ENCODE peak calls at places on chromosomes 3 and 15, in nine cellular contexts. Q, N, D, V, I, J, P, Y and A are unnamed samples.

GRCh38 chr3:48684054-48684349 is 1.7 kb downstream of the NCKIPSD start:
- DNase-seq in Q (no peak), N (no peak), Y (peak), D (no peak), P (peak), V (no peak), J (no peak), I (no peak), A (no peak)

GRCh38 chr3:197031315-197032285 is 2.0 kb upstream of the MELTF start:
- DNase-seq in N (no peak), J (peak), Q (peak), P (peak), I (peak), V (peak), Y (peak), D (no peak), A (peak)

GRCh38 chr3:170589113-170589512 is 3.2 kb upstream of the SLC7A14 start:
- DNase-seq in Q (peak), Y (no peak), I (no peak), D (no peak), N (no peak), P (no peak), V (no peak), J (no peak), A (no peak)

GRCh38 chr3:13332740-13333139 is 87.4 kb downstream of the NUP210 start:
- DNase-seq in V (no peak), D (no peak), J (no peak), I (no peak), Q (no peak), N (no peak), P (no peak), Y (no peak), A (peak)

GRCh38 chr3:30747771-30748281 is 141.4 kb downstream of the TGFBR2 start:
- DNase-seq in I (no peak), J (no peak), Q (peak), P (peak), V (no peak), D (no peak), Y (no peak), N (no peak), A (no peak)

GRCh38 chr3:190265795-190266194 is 56.5 kb downstream of the CLDN1 start:
- DNase-seq in Q (peak), I (no peak), J (no peak), V (no peak), Y (no peak), D (no peak), N (no peak), P (peak), A (no peak)

GRCh38 chr3:185335799-185336198 is 27.1 kb upstream of the MAP3K13 start:
- DNase-seq in P (no peak), N (no peak), Y (no peak), V (no peak), I (no peak), J (no peak), D (no peak), Q (peak), A (no peak)

GRCh38 chr15:37375529-37375928 is 275.2 kb upstream of the MEIS2 start:
- DNase-seq in Y (no peak), P (no peak), V (no peak), Q (no peak), D (no peak), J (no peak), N (no peak), I (no peak), A (no peak)

GRCh38 chr15:81310480-81310879 is 13.5 kb downstream of the STARD5 start:
- DNase-seq in N (no peak), D (no peak), J (no peak), I (no peak), P (no peak), Y (no peak), V (no peak), Q (no peak), A (no peak)

GRCh38 chr15:82045179-82045891 is 483 bp downstream of the MEX3B start:
- DNase-seq in I (no peak), P (peak), Y (peak), Q (peak), J (peak), V (peak), D (no peak), N (peak), A (no peak)

GRCh38 chr15:68305420-68305871 is 27.9 kb downstream of the FEM1B start:
- DNase-seq in D (no peak), I (no peak), Q (no peak), V (no peak), N (peak), Y (no peak), P (no peak), J (no peak), A (no peak)

GRCh38 chr3:22730701-22731100 is 472.4 kb upstream of the UBE2E2 start:
- DNase-seq in Q (no peak), Y (no peak), D (no peak), N (no peak), J (no peak), I (no peak), V (no peak), P (no peak), A (no peak)

GRCh38 chr15:69805248-69805953 is 292.3 kb downstream of the TLE3 start:
- DNase-seq in N (no peak), Q (no peak), D (no peak), V (no peak), Y (no peak), J (no peak), I (no peak), P (no peak), A (no peak)

GRCh38 chr15:48103647-48104046 is 17.1 kb upstream of the SLC24A5 start:
- DNase-seq in N (no peak), Q (peak), Y (no peak), I (no peak), D (no peak), V (no peak), P (peak), J (no peak), A (no peak)

GRCh38 chr3:78724886-78725285 is 1042.9 kb downstream of the ROBO1 start:
- DNase-seq in Q (no peak), V (no peak), D (no peak), Y (no peak), P (no peak), N (no peak), J (no peak), I (no peak), A (no peak)

GRCh38 chr15:89389841-89390603 is 55.4 kb upstream of the POLG start:
- DNase-seq in Y (no peak), N (no peak), I (no peak), P (no peak), D (no peak), Q (no peak), J (no peak), V (no peak), A (no peak)

GRCh38 chr15:90794538-90794937 is 73.8 kb upstream of the FURIN start:
- DNase-seq in J (no peak), Q (no peak), D (no peak), V (no peak), N (no peak), I (no peak), Y (no peak), P (no peak), A (no peak)

GRCh38 chr3:123634149-123635051 is 49.5 kb upstream of the HACD2 start:
- DNase-seq in P (no peak), N (no peak), Y (no peak), Q (no peak), D (no peak), J (no peak), I (no peak), V (no peak), A (no peak)

GRCh38 chr15:68017221-68017620 is 36.9 kb upstream of the PIAS1 start:
- DNase-seq in V (no peak), P (no peak), D (no peak), N (no peak), Y (no peak), I (no peak), Q (no peak), J (no peak), A (no peak)

GRCh38 chr15:67761343-67761742 is 64.0 kb upstream of the SKOR1 start:
- DNase-seq in Q (no peak), V (no peak), D (no peak), I (no peak), J (no peak), Y (no peak), P (no peak), N (no peak), A (no peak)

GRCh38 chr15:98085003-98085639 is 124.6 kb downstream of the ARRDC4 start:
- DNase-seq in Q (peak), D (no peak), V (no peak), Y (no peak), N (no peak), P (peak), J (no peak), I (peak), A (peak)